ENCODE peak calls at places on chromosomes 16 and 17, in four cellular contexts. T is colonic mucosa, I is HuH-7, F is NCI-H1436. Z is an unnamed sample.

GRCh38 chr17:42980274-42980765 is at the start of gene RUNDC1:
- DNase-seq in T (peak), I (peak), F (peak), Z (peak)

GRCh38 chr17:60554377-60554788 is 28.3 kb upstream of the APPBP2 start:
- DNase-seq in T (no peak), I (no peak), F (no peak), Z (peak)

GRCh38 chr16:67461600-67462278 is 19.2 kb downstream of the ATP6V0D1 start:
- DNase-seq in T (peak), I (no peak), F (no peak), Z (peak)

GRCh38 chr16:88681084-88681680 is 5.1 kb downstream of the SNAI3 start:
- DNase-seq in T (peak), I (peak), F (no peak), Z (peak)

GRCh38 chr17:78338860-78339259 is 21.0 kb downstream of the SOCS3 start:
- DNase-seq in T (peak), I (no peak), F (no peak), Z (peak)

GRCh38 chr16:71645450-71645849 is 19.5 kb downstream of the MARVELD3 start:
- DNase-seq in T (no peak), I (peak), F (no peak), Z (no peak)

GRCh38 chr16:60641067-60641466 is 1395.2 kb downstream of the CDH8 start:
- DNase-seq in T (no peak), I (no peak), F (no peak), Z (no peak)

GRCh38 chr16:24075929-24076716 is 180.0 kb upstream of the CACNG3 start:
- DNase-seq in T (no peak), I (no peak), F (peak), Z (no peak)